ENCODE peak calls at places on chromosomes 1 and 21, in four cellular contexts. B is neural progenitor cell, Z is OCI-LY7, Y is stomach. S is an unnamed sample.

GRCh38 chr1:97603218-97603617 is 317.6 kb downstream of the DPYD start:
- DNase-seq in Y (no peak), B (no peak), Z (no peak), S (no peak)

GRCh38 chr1:17955302-17956285 is 152.0 kb upstream of the IGSF21 start:
- DNase-seq in B (no peak), Y (no peak), Z (no peak), S (no peak)

GRCh38 chr1:165853528-165854075 is 26.2 kb downstream of the UCK2 start:
- DNase-seq in Z (no peak), Y (no peak), B (no peak), S (no peak)

GRCh38 chr1:99680258-99680657 is 34.3 kb downstream of the PALMD start:
- DNase-seq in Y (no peak), Z (no peak), B (no peak), S (no peak)

GRCh38 chr1:67589519-67590233 is 95.3 kb upstream of the GADD45A start:
- DNase-seq in B (no peak), Y (no peak), Z (no peak), S (no peak)

GRCh38 chr1:151003175-151003574 is 3.5 kb downstream of the MINDY1 start:
- DNase-seq in B (no peak), Z (no peak), Y (no peak), S (no peak)

GRCh38 chr1:185112343-185112742 is 44.4 kb downstream of the TRMT1L start:
- DNase-seq in Z (no peak), Y (no peak), B (no peak), S (no peak)

GRCh38 chr1:214505134-214505533 is 46.3 kb downstream of the PTPN14 start:
- DNase-seq in Z (no peak), B (no peak), Y (no peak), S (no peak)

GRCh38 chr1:204251926-204252689 is 38.3 kb upstream of the GOLT1A start:
- DNase-seq in B (no peak), Y (no peak), Z (no peak), S (no peak)

GRCh38 chr21:33948096-33948950 is 32.7 kb upstream of the ATP5PO start:
- DNase-seq in Y (peak; percentile 72), B (peak; percentile 85), Z (peak; percentile 84), S (peak; percentile 91)

GRCh38 chr1:3943123-3943431 is 43.0 kb upstream of the C1orf174 start:
- DNase-seq in Z (no peak), B (no peak), Y (no peak), S (no peak)

GRCh38 chr1:17279001-17279830 is 28.8 kb upstream of the PADI4 start:
- DNase-seq in B (no peak), Z (no peak), Y (no peak), S (no peak)

GRCh38 chr1:170881268-170882265 is 53.8 kb upstream of the MROH9 start:
- DNase-seq in B (peak; percentile 25), Y (no peak), Z (no peak), S (no peak)

GRCh38 chr1:100581096-100581705 is 43.3 kb downstream of the GPR88 start:
- DNase-seq in B (no peak), Z (no peak), Y (no peak), S (no peak)

GRCh38 chr1:24443241-24443656 is 27.6 kb downstream of the NIPAL3 start:
- DNase-seq in Z (no peak), B (peak; percentile 29), Y (no peak), S (no peak)

GRCh38 chr1:53249706-53250105 is 11.4 kb upstream of the MAGOH start:
- DNase-seq in Y (no peak), Z (no peak), B (no peak), S (no peak)

GRCh38 chr1:100955322-100955721 is 59.4 kb downstream of the SLC30A7 start:
- DNase-seq in B (peak; percentile 63), Z (no peak), Y (no peak), S (no peak)

GRCh38 chr1:232793944-232794343 is 11.3 kb upstream of the MAP10 start:
- DNase-seq in Z (no peak), Y (no peak), B (peak; percentile 16), S (no peak)

GRCh38 chr1:173062156-173062938 is 11.6 kb upstream of the TNFSF18 start:
- DNase-seq in B (no peak), Z (no peak), Y (no peak), S (no peak)

GRCh38 chr1:40980453-40981121 is 1.1 kb downstream of the CTPS1 start:
- DNase-seq in Y (peak; percentile 30), B (peak; percentile 27), Z (peak; percentile 75), S (no peak)

GRCh38 chr1:58573138-58573537 is 3.9 kb downstream of the TACSTD2 start:
- DNase-seq in B (no peak), Z (no peak), Y (no peak), S (no peak)

GRCh38 chr1:243917177-243917862 is 67.3 kb upstream of the AKT3 start:
- DNase-seq in Y (no peak), Z (no peak), B (peak; percentile 95), S (peak; percentile 75)

GRCh38 chr1:76288758-76289483 is 214.4 kb downstream of the ST6GALNAC3 start:
- DNase-seq in B (no peak), Y (no peak), Z (no peak), S (no peak)

GRCh38 chr1:86788300-86789206 is 84.2 kb downstream of the SH3GLB1 start:
- DNase-seq in B (no peak), Z (no peak), Y (no peak), S (peak; percentile 68)

GRCh38 chr1:101002551-101002950 is 23.0 kb downstream of the DPH5 start:
- DNase-seq in B (no peak), Y (no peak), Z (peak; percentile 5), S (no peak)

GRCh38 chr1:118151312-118151937 is 33.6 kb downstream of the SPAG17 start:
- DNase-seq in Y (peak; percentile 59), Z (peak; percentile 48), B (peak; percentile 68), S (no peak)

GRCh38 chr1:145912128-145912641 is 2.3 kb upstream of the ITGA10 start:
- DNase-seq in B (no peak), Z (no peak), Y (no peak), S (no peak)
- H3K27ac ChIP-seq in B (no peak overlapping the region), Z (no peak overlapping the region), Y (no peak overlapping the region), S (no peak overlapping the region)

DNA sequence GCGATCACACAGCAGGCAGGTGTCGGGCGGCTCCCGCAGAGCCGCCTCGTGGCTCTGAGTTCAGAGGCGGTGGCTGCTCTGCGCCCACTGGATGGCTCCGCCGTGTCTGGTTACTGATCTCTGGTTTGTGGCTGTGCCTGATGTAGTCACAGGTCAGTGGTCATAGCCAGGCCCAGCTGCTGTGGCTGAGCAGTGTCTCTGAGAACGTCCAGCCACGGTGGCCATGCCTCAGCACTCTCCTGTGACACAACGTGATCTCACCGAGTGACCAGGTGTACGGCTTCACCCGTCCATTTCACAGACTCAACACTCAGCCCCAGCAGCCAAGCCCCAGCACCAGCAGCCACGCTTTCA is 61.2 kb downstream of the KCNN3 start:
- DNase-seq in Y (no peak), B (no peak), Z (no peak), S (no peak)
- H3K27ac ChIP-seq in Y (no peak overlapping the region), B (no peak overlapping the region), Z (no peak overlapping the region), S (no peak overlapping the region)

DNA sequence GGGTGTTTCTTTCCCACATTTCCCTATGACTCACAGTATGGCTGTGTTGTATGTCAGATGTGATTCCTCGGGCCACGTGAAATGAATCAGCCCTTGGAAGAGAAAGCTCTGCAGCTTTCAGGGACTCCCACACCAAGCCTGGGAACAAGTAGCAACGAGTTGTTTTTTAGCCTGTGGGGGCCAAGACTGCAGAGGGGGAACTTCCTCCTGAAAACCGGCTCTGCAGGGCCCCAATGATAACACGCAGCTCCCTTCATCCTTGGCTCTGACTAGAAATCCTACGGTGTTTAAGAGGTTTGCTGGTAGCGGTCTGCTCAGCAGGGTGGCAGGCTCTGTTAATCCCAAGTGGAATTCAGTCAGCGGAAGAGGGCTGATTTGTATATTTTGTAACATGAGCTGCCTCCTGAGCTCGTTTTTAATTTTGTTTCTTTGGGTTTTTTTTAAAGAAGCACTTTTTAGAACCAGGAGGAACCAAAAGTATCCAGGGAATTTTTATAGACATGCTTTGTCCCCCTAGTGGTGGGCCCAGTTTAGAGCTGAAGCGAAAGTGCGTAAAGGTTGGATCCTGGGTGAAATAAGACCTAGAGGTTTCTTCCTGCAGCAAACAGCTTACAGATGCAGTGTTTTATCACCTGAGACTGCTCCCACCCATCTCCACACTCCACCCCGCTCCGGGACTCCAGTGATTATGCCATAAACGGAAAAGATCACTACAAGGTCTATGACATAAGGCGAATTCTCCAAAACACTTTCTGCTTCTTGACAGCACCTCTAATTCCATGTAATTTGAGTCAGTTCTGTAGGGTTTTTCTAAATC is 48.8 kb downstream of the LAMC2 start:
- DNase-seq in B (peak; percentile 85), Z (peak; percentile 17), Y (peak; percentile 45), S (peak; percentile 73)
- H3K27ac ChIP-seq in B (peak overlapping the region; percentile 51), Z (no peak overlapping the region), Y (peak overlapping the region; percentile 65), S (peak overlapping the region; percentile 57)

GRCh38 chr1:182617075-182617429 is 12.9 kb upstream of the RGS16 start:
- DNase-seq in B (no peak), Z (no peak), Y (no peak), S (no peak)

GRCh38 chr1:182614796-182615451 is 10.7 kb upstream of the RGS16 start:
- DNase-seq in B (peak; percentile 84), Y (peak; percentile 76), Z (peak; percentile 43), S (peak; percentile 95)

GRCh38 chr1:182616130-182617074 is 12.2 kb upstream of the RGS16 start:
- DNase-seq in Y (peak; percentile 86), Z (peak; percentile 86), B (peak; percentile 81), S (peak; percentile 86)

GRCh38 chr1:182617734-182618288 is 13.6 kb upstream of the RGS16 start:
- DNase-seq in Y (no peak), Z (no peak), B (no peak), S (no peak)

GRCh38 chr1:182615468-182616129 is 11.4 kb upstream of the RGS16 start:
- DNase-seq in B (peak; percentile 86), Y (no peak), Z (peak; percentile 39), S (peak; percentile 84)
- H3K27ac ChIP-seq in B (peak overlapping the region; percentile 85), Y (peak overlapping the region; percentile 66), Z (peak overlapping the region; percentile 71), S (peak overlapping the region; percentile 85)

GRCh38 chr1:209445576-209445975 is 137.9 kb upstream of the CAMK1G start:
- DNase-seq in Y (no peak), B (no peak), Z (no peak), S (no peak)

GRCh38 chr1:209439828-209440227 is 143.7 kb upstream of the CAMK1G start:
- DNase-seq in B (no peak), Z (no peak), Y (no peak), S (no peak)

GRCh38 chr1:209443361-209443931 is 140.1 kb upstream of the CAMK1G start:
- DNase-seq in B (no peak), Z (no peak), Y (no peak), S (no peak)

GRCh38 chr1:209443975-209444651 is 139.4 kb upstream of the CAMK1G start:
- DNase-seq in Y (no peak), B (no peak), Z (no peak), S (no peak)
- H3K27ac ChIP-seq in Y (no peak overlapping the region), B (no peak overlapping the region), Z (no peak overlapping the region), S (no peak overlapping the region)

S was measured in kidney.